ENCODE peak calls at places on chromosomes 7 and 10, in five cellular contexts. One of them, this sample, is unnamed. For H3K9me3, the result is how much of the 10 kb centered on the place peaks cover.

GRCh38 chr10:129390726-129391125 is 76.3 kb upstream of the MGMT start:
- DNase-seq in NT2/D1: no peak
- DNase-seq in CD4-positive, CD25-positive, alpha-beta regulatory T cell: no peak
- DNase-seq in HCT116: no peak
- DNase-seq in tibial artery: no peak
- DNase-seq in this sample: no peak

GRCh38 chr7:104267701-104268368 is 60.0 kb upstream of the ORC5 start:
- DNase-seq in CD4-positive, CD25-positive, alpha-beta regulatory T cell: no peak
- DNase-seq in NT2/D1: no peak
- DNase-seq in HCT116: no peak
- DNase-seq in tibial artery: no peak
- DNase-seq in this sample: no peak

GRCh38 chr10:124223001-124223710 is 129.8 kb upstream of the CHST15 start:
- DNase-seq in NT2/D1: no peak
- DNase-seq in CD4-positive, CD25-positive, alpha-beta regulatory T cell: peak
- DNase-seq in HCT116: no peak
- DNase-seq in tibial artery: no peak
- DNase-seq in this sample: no peak

GRCh38 chr10:77532068-77532467 is 105.5 kb downstream of the KCNMA1 start:
- DNase-seq in NT2/D1: no peak
- DNase-seq in tibial artery: peak
- DNase-seq in HCT116: no peak
- DNase-seq in CD4-positive, CD25-positive, alpha-beta regulatory T cell: no peak
- DNase-seq in this sample: no peak

GRCh38 chr10:93208717-93209464 is 135.2 kb downstream of the CYP26A1 start:
- DNase-seq in tibial artery: no peak
- DNase-seq in HCT116: no peak
- DNase-seq in CD4-positive, CD25-positive, alpha-beta regulatory T cell: no peak
- DNase-seq in NT2/D1: no peak
- DNase-seq in this sample: no peak

GRCh38 chr10:43822509-43823236 is 174.0 kb upstream of the ZNF32 start:
- DNase-seq in tibial artery: no peak
- DNase-seq in NT2/D1: no peak
- DNase-seq in CD4-positive, CD25-positive, alpha-beta regulatory T cell: no peak
- DNase-seq in HCT116: no peak
- DNase-seq in this sample: no peak

GRCh38 chr10:43420369-43421200 is 11.6 kb upstream of the HNRNPF start:
- DNase-seq in NT2/D1: no peak
- DNase-seq in CD4-positive, CD25-positive, alpha-beta regulatory T cell: peak
- DNase-seq in HCT116: no peak
- DNase-seq in tibial artery: peak
- DNase-seq in this sample: no peak

GRCh38 chr10:44886966-44887365 is 24.2 kb upstream of the TMEM72 start:
- DNase-seq in CD4-positive, CD25-positive, alpha-beta regulatory T cell: no peak
- DNase-seq in NT2/D1: no peak
- DNase-seq in tibial artery: no peak
- DNase-seq in HCT116: no peak
- DNase-seq in this sample: no peak

GRCh38 chr10:112382539-112383235 is 8.8 kb downstream of the ACSL5 start:
- DNase-seq in tibial artery: no peak
- DNase-seq in CD4-positive, CD25-positive, alpha-beta regulatory T cell: no peak
- DNase-seq in HCT116: no peak
- DNase-seq in NT2/D1: no peak
- DNase-seq in this sample: no peak

GRCh38 chr7:28442540-28443420 is 30.5 kb downstream of the CREB5 start:
- DNase-seq in tibial artery: no peak
- DNase-seq in CD4-positive, CD25-positive, alpha-beta regulatory T cell: no peak
- DNase-seq in HCT116: no peak
- DNase-seq in NT2/D1: no peak
- DNase-seq in this sample: no peak

GRCh38 chr10:21260793-21261149 is 264.7 kb downstream of the SKIDA1 start:
- DNase-seq in HCT116: no peak
- DNase-seq in tibial artery: no peak
- DNase-seq in CD4-positive, CD25-positive, alpha-beta regulatory T cell: no peak
- DNase-seq in NT2/D1: no peak
- DNase-seq in this sample: no peak

GRCh38 chr10:52677087-52677486 is 95.5 kb downstream of the MBL2 start:
- DNase-seq in NT2/D1: no peak
- DNase-seq in tibial artery: no peak
- DNase-seq in CD4-positive, CD25-positive, alpha-beta regulatory T cell: no peak
- DNase-seq in HCT116: no peak
- DNase-seq in this sample: no peak

GRCh38 chr7:142248166-142249160 is 9.4 kb downstream of the PRSS58 start:
- DNase-seq in tibial artery: no peak
- DNase-seq in CD4-positive, CD25-positive, alpha-beta regulatory T cell: no peak
- DNase-seq in HCT116: no peak
- DNase-seq in NT2/D1: no peak
- DNase-seq in this sample: no peak

GRCh38 chr7:151814400-151814914 is 62.5 kb downstream of the PRKAG2 start:
- DNase-seq in CD4-positive, CD25-positive, alpha-beta regulatory T cell: no peak
- DNase-seq in HCT116: no peak
- DNase-seq in NT2/D1: peak
- DNase-seq in tibial artery: no peak
- DNase-seq in this sample: no peak

GRCh38 chr10:60817135-60817805 is 39.0 kb downstream of the CDK1 start:
- DNase-seq in HCT116: no peak
- DNase-seq in tibial artery: peak
- DNase-seq in CD4-positive, CD25-positive, alpha-beta regulatory T cell: no peak
- DNase-seq in NT2/D1: no peak
- DNase-seq in this sample: no peak

GRCh38 chr10:122465401-122465800 is 4.0 kb downstream of the HTRA1 start:
- DNase-seq in tibial artery: no peak
- DNase-seq in HCT116: no peak
- DNase-seq in NT2/D1: no peak
- DNase-seq in CD4-positive, CD25-positive, alpha-beta regulatory T cell: no peak
- DNase-seq in this sample: no peak

GRCh38 chr7:16739863-16740622 is 13.5 kb upstream of the TSPAN13 start:
- DNase-seq in NT2/D1: no peak
- DNase-seq in CD4-positive, CD25-positive, alpha-beta regulatory T cell: peak
- DNase-seq in HCT116: peak
- DNase-seq in tibial artery: no peak
- DNase-seq in this sample: no peak

GRCh38 chr10:61320996-61321395 is 132.2 kb downstream of the TMEM26 start:
- DNase-seq in CD4-positive, CD25-positive, alpha-beta regulatory T cell: no peak
- DNase-seq in tibial artery: no peak
- DNase-seq in NT2/D1: no peak
- DNase-seq in HCT116: no peak
- DNase-seq in this sample: no peak

GRCh38 chr10:6062101-6062771 is at the start of gene IL2RA:
- DNase-seq in HCT116: no peak
- DNase-seq in tibial artery: no peak
- DNase-seq in NT2/D1: no peak
- DNase-seq in CD4-positive, CD25-positive, alpha-beta regulatory T cell: peak
- DNase-seq in this sample: no peak

GRCh38 chr10:114987995-114988394 is 50.0 kb downstream of the TRUB1 start:
- DNase-seq in tibial artery: no peak
- DNase-seq in CD4-positive, CD25-positive, alpha-beta regulatory T cell: no peak
- DNase-seq in NT2/D1: no peak
- DNase-seq in HCT116: no peak
- DNase-seq in this sample: no peak

GRCh38 chr10:97682042-97682441 is 5.0 kb downstream of the AVPI1 start:
- DNase-seq in NT2/D1: no peak
- DNase-seq in HCT116: no peak
- DNase-seq in CD4-positive, CD25-positive, alpha-beta regulatory T cell: no peak
- DNase-seq in tibial artery: no peak
- DNase-seq in this sample: no peak

GRCh38 chr7:6162331-6162620 is 110.1 kb downstream of the CYTH3 start:
- DNase-seq in HCT116: no peak
- DNase-seq in tibial artery: peak
- DNase-seq in CD4-positive, CD25-positive, alpha-beta regulatory T cell: no peak
- DNase-seq in NT2/D1: no peak
- DNase-seq in this sample: no peak

GRCh38 chr7:2143981-2144595 is 88.7 kb downstream of the MAD1L1 start:
- DNase-seq in tibial artery: no peak
- DNase-seq in HCT116: no peak
- DNase-seq in CD4-positive, CD25-positive, alpha-beta regulatory T cell: no peak
- DNase-seq in NT2/D1: no peak
- DNase-seq in this sample: no peak

GRCh38 chr7:129436335-129436923 is 2.2 kb downstream of the STRIP2 start:
- DNase-seq in tibial artery: no peak
- DNase-seq in CD4-positive, CD25-positive, alpha-beta regulatory T cell: no peak
- DNase-seq in HCT116: no peak
- DNase-seq in NT2/D1: no peak
- DNase-seq in this sample: no peak

GRCh38 chr7:129438281-129438838 is 4.1 kb downstream of the STRIP2 start:
- DNase-seq in tibial artery: no peak
- DNase-seq in NT2/D1: no peak
- DNase-seq in CD4-positive, CD25-positive, alpha-beta regulatory T cell: no peak
- DNase-seq in HCT116: no peak
- DNase-seq in this sample: no peak

GRCh38 chr7:129435414-129435829 is 1.2 kb downstream of the STRIP2 start:
- DNase-seq in CD4-positive, CD25-positive, alpha-beta regulatory T cell: no peak
- DNase-seq in HCT116: no peak
- DNase-seq in tibial artery: no peak
- DNase-seq in NT2/D1: no peak
- DNase-seq in this sample: no peak

GRCh38 chr7:129438839-129439640 is 4.8 kb downstream of the STRIP2 start:
- DNase-seq in NT2/D1: no peak
- DNase-seq in CD4-positive, CD25-positive, alpha-beta regulatory T cell: peak
- DNase-seq in tibial artery: no peak
- DNase-seq in HCT116: peak
- DNase-seq in this sample: no peak

DNA sequence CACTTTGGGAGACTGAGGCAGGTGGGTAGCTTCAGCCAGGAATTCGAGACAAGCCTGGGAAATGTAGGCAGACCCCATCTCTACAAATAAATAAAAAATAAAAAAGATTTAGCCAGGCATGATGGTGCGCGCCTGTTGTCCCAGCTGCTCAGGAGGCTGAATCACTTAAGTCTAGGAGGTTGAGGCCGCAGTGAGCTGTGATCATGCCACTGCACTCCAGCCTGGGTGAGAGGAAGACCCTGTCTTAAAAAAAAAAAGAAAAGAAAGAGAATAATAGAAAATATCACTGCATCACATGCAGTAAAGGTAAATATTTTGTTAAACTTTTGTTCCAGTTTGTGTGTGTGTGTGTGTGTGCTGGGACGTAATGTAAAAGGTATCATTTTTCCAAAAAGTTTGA is 3.0 kb downstream of the STRIP2 start:
- DNase-seq in NT2/D1: no peak
- DNase-seq in tibial artery: no peak
- DNase-seq in CD4-positive, CD25-positive, alpha-beta regulatory T cell: no peak
- DNase-seq in HCT116: no peak
- DNase-seq in this sample: no peak
- H3K4me3 ChIP-seq in NT2/D1: no peak
- H3K4me3 ChIP-seq in tibial artery: no peak
- H3K4me3 ChIP-seq in CD4-positive, CD25-positive, alpha-beta regulatory T cell: no peak
- H3K4me3 ChIP-seq in HCT116: no peak
- H3K4me3 ChIP-seq in this sample: no peak

GRCh38 chr7:123795917-123796316 is 47.1 kb upstream of the WASL start:
- DNase-seq in NT2/D1: no peak
- DNase-seq in HCT116: no peak
- DNase-seq in tibial artery: no peak
- DNase-seq in CD4-positive, CD25-positive, alpha-beta regulatory T cell: no peak
- DNase-seq in this sample: no peak
- H3K9me3 ChIP-seq in NT2/D1: under half
- H3K9me3 ChIP-seq in HCT116: under half
- H3K9me3 ChIP-seq in tibial artery: under half
- H3K9me3 ChIP-seq in CD4-positive, CD25-positive, alpha-beta regulatory T cell: under half
- H3K9me3 ChIP-seq in this sample: under half

DNA sequence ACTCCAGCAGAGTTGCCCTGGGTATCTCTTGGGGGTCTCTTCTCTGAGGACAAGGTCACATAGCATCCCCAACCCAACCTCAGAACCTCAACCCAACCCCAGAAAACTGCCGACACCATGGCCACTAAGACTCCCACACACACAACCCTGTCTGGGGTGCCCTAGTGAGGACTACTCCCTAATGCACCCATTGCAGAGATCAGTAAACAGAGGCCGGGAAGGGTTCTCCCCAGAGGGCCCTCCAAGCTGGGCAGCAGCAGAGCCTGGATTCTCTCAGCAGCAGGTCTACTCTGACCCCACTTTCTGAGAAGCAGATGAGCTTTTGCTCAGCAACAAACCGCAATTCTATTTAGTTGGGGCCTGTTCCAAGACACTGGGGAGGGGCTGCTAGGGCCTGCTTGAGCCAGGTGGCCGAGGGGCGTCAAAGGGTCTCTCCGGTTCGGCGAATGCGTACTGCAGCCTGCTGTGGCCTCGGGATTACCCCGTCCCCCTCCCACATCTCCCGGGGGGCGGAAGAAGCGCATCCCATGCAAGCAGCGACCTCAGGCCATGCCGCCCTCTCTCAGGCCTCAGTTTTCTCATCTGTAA is 828 bp downstream of the OGDHL start:
- DNase-seq in CD4-positive, CD25-positive, alpha-beta regulatory T cell: no peak
- DNase-seq in tibial artery: no peak
- DNase-seq in HCT116: no peak
- DNase-seq in NT2/D1: no peak
- DNase-seq in this sample: no peak
- H3K4me3 ChIP-seq in CD4-positive, CD25-positive, alpha-beta regulatory T cell: no peak
- H3K4me3 ChIP-seq in tibial artery: no peak
- H3K4me3 ChIP-seq in HCT116: peak
- H3K4me3 ChIP-seq in NT2/D1: peak
- H3K4me3 ChIP-seq in this sample: peak

GRCh38 chr7:158264881-158265742 is 322.5 kb downstream of the PTPRN2 start:
- DNase-seq in CD4-positive, CD25-positive, alpha-beta regulatory T cell: no peak
- DNase-seq in HCT116: no peak
- DNase-seq in tibial artery: no peak
- DNase-seq in NT2/D1: no peak
- DNase-seq in this sample: no peak
- H3K9me3 ChIP-seq in CD4-positive, CD25-positive, alpha-beta regulatory T cell: under half
- H3K9me3 ChIP-seq in HCT116: under half
- H3K9me3 ChIP-seq in tibial artery: under half
- H3K9me3 ChIP-seq in NT2/D1: under half
- H3K9me3 ChIP-seq in this sample: under half

This sample was measured in HAP-1.